ENCODE peak calls at places on chromosomes 7 and 10, in eight cellular contexts. One of them, this sample, is unnamed.

GRCh38 chr7:134448359-134449229 is 10.3 kb downstream of the AKR1B1 start:
- DNase-seq in retinal pigment epithelial cell: no peak
- DNase-seq in H7: no peak
- DNase-seq in stimulated activated naive CD4-positive, alpha-beta T cell: no peak
- DNase-seq in NCI-H1092 treated with DMSO at 0.1 percent for 48 hours: no peak
- DNase-seq in Calu3: peak
- DNase-seq in stimulated activated CD4-positive, alpha-beta T cell treated with anti-CD3 and anti-CD28 coated beads, Interleukin-4, amount 100 ng/mL, for 4 hours: no peak
- DNase-seq in cardiac fibroblast: peak
- DNase-seq in this sample: no peak

GRCh38 chr7:135414850-135415439 is 95.0 kb downstream of the CNOT4 start:
- DNase-seq in stimulated activated CD4-positive, alpha-beta T cell treated with anti-CD3 and anti-CD28 coated beads, Interleukin-4, amount 100 ng/mL, for 4 hours: peak
- DNase-seq in retinal pigment epithelial cell: peak
- DNase-seq in NCI-H1092 treated with DMSO at 0.1 percent for 48 hours: peak
- DNase-seq in stimulated activated naive CD4-positive, alpha-beta T cell: no peak
- DNase-seq in H7: peak
- DNase-seq in cardiac fibroblast: peak
- DNase-seq in Calu3: peak
- DNase-seq in this sample: peak

GRCh38 chr10:510415-510881 is 179.0 kb downstream of the DIP2C start:
- DNase-seq in stimulated activated naive CD4-positive, alpha-beta T cell: no peak
- DNase-seq in H7: peak
- DNase-seq in NCI-H1092 treated with DMSO at 0.1 percent for 48 hours: no peak
- DNase-seq in Calu3: no peak
- DNase-seq in stimulated activated CD4-positive, alpha-beta T cell treated with anti-CD3 and anti-CD28 coated beads, Interleukin-4, amount 100 ng/mL, for 4 hours: no peak
- DNase-seq in retinal pigment epithelial cell: peak
- DNase-seq in cardiac fibroblast: peak
- DNase-seq in this sample: no peak

GRCh38 chr10:29849434-29849833 is 210.0 kb downstream of the JCAD start:
- DNase-seq in cardiac fibroblast: peak
- DNase-seq in Calu3: no peak
- DNase-seq in stimulated activated CD4-positive, alpha-beta T cell treated with anti-CD3 and anti-CD28 coated beads, Interleukin-4, amount 100 ng/mL, for 4 hours: no peak
- DNase-seq in H7: no peak
- DNase-seq in stimulated activated naive CD4-positive, alpha-beta T cell: no peak
- DNase-seq in NCI-H1092 treated with DMSO at 0.1 percent for 48 hours: no peak
- DNase-seq in retinal pigment epithelial cell: no peak
- DNase-seq in this sample: peak

GRCh38 chr10:60288291-60288690 is 101.4 kb downstream of the ANK3 start:
- DNase-seq in Calu3: no peak
- DNase-seq in NCI-H1092 treated with DMSO at 0.1 percent for 48 hours: no peak
- DNase-seq in stimulated activated CD4-positive, alpha-beta T cell treated with anti-CD3 and anti-CD28 coated beads, Interleukin-4, amount 100 ng/mL, for 4 hours: no peak
- DNase-seq in H7: no peak
- DNase-seq in cardiac fibroblast: peak
- DNase-seq in retinal pigment epithelial cell: no peak
- DNase-seq in stimulated activated naive CD4-positive, alpha-beta T cell: no peak
- DNase-seq in this sample: no peak

GRCh38 chr10:95500097-95500496 is 61.1 kb downstream of the SORBS1 start:
- DNase-seq in retinal pigment epithelial cell: no peak
- DNase-seq in H7: no peak
- DNase-seq in cardiac fibroblast: no peak
- DNase-seq in stimulated activated naive CD4-positive, alpha-beta T cell: no peak
- DNase-seq in stimulated activated CD4-positive, alpha-beta T cell treated with anti-CD3 and anti-CD28 coated beads, Interleukin-4, amount 100 ng/mL, for 4 hours: no peak
- DNase-seq in NCI-H1092 treated with DMSO at 0.1 percent for 48 hours: no peak
- DNase-seq in Calu3: no peak
- DNase-seq in this sample: peak

GRCh38 chr7:92837214-92837749 is 909 bp upstream of the CDK6 start:
- DNase-seq in NCI-H1092 treated with DMSO at 0.1 percent for 48 hours: peak
- DNase-seq in cardiac fibroblast: peak
- DNase-seq in Calu3: no peak
- DNase-seq in retinal pigment epithelial cell: no peak
- DNase-seq in H7: no peak
- DNase-seq in stimulated activated naive CD4-positive, alpha-beta T cell: no peak
- DNase-seq in stimulated activated CD4-positive, alpha-beta T cell treated with anti-CD3 and anti-CD28 coated beads, Interleukin-4, amount 100 ng/mL, for 4 hours: no peak
- DNase-seq in this sample: peak

GRCh38 chr10:72254891-72255568 is 18.7 kb upstream of the DDIT4 start:
- DNase-seq in stimulated activated naive CD4-positive, alpha-beta T cell: peak
- DNase-seq in NCI-H1092 treated with DMSO at 0.1 percent for 48 hours: peak
- DNase-seq in H7: peak
- DNase-seq in retinal pigment epithelial cell: no peak
- DNase-seq in stimulated activated CD4-positive, alpha-beta T cell treated with anti-CD3 and anti-CD28 coated beads, Interleukin-4, amount 100 ng/mL, for 4 hours: no peak
- DNase-seq in Calu3: peak
- DNase-seq in cardiac fibroblast: peak
- DNase-seq in this sample: peak

GRCh38 chr7:25495342-25495855 is 267.1 kb upstream of the NPVF start:
- DNase-seq in cardiac fibroblast: no peak
- DNase-seq in stimulated activated CD4-positive, alpha-beta T cell treated with anti-CD3 and anti-CD28 coated beads, Interleukin-4, amount 100 ng/mL, for 4 hours: no peak
- DNase-seq in stimulated activated naive CD4-positive, alpha-beta T cell: no peak
- DNase-seq in NCI-H1092 treated with DMSO at 0.1 percent for 48 hours: peak
- DNase-seq in retinal pigment epithelial cell: no peak
- DNase-seq in H7: no peak
- DNase-seq in Calu3: no peak
- DNase-seq in this sample: peak

GRCh38 chr7:55065511-55066229 is 46.9 kb downstream of the EGFR start:
- DNase-seq in NCI-H1092 treated with DMSO at 0.1 percent for 48 hours: no peak
- DNase-seq in stimulated activated naive CD4-positive, alpha-beta T cell: no peak
- DNase-seq in cardiac fibroblast: peak
- DNase-seq in retinal pigment epithelial cell: no peak
- DNase-seq in stimulated activated CD4-positive, alpha-beta T cell treated with anti-CD3 and anti-CD28 coated beads, Interleukin-4, amount 100 ng/mL, for 4 hours: no peak
- DNase-seq in H7: peak
- DNase-seq in Calu3: peak
- DNase-seq in this sample: peak

GRCh38 chr7:74625446-74625845 is 32.1 kb upstream of the GTF2I start:
- DNase-seq in stimulated activated naive CD4-positive, alpha-beta T cell: no peak
- DNase-seq in NCI-H1092 treated with DMSO at 0.1 percent for 48 hours: no peak
- DNase-seq in retinal pigment epithelial cell: peak
- DNase-seq in H7: no peak
- DNase-seq in cardiac fibroblast: peak
- DNase-seq in Calu3: no peak
- DNase-seq in stimulated activated CD4-positive, alpha-beta T cell treated with anti-CD3 and anti-CD28 coated beads, Interleukin-4, amount 100 ng/mL, for 4 hours: no peak
- DNase-seq in this sample: peak

This sample was measured in left kidney.